ENCODE peak calls at places on chromosomes 4 and X, in eight cellular contexts. V is caudate nucleus, S is AG10803, R is brain pericyte, W is B cell, U is GM10248, N is ascending aorta, J is BJ. T is an unnamed sample.

GRCh38 chr4:2794707-2795557 is 2.0 kb downstream of the SH3BP2 start:
- DNase-seq in N (peak; percentile 79), R (no peak), S (peak; percentile 85), U (no peak), V (no peak), W (no peak), J (no peak), T (no peak)

GRCh38 chr4:1402021-1402515 is 4.2 kb downstream of the NKX1-1 start:
- DNase-seq in N (peak; percentile 35), S (no peak), U (no peak), J (no peak), V (no peak), R (no peak), W (no peak), T (no peak)

GRCh38 chr4:10611673-10612072 is 72.9 kb downstream of the CLNK start:
- DNase-seq in J (peak; percentile 64), R (peak; percentile 41), N (no peak), U (no peak), S (peak; percentile 75), V (no peak), W (no peak), T (peak; percentile 16)

GRCh38 chr4:158094413-158095110 is 78.3 kb downstream of the GASK1B start:
- DNase-seq in J (no peak), S (no peak), N (no peak), W (no peak), V (no peak), U (no peak), R (no peak), T (no peak)

GRCh38 chrX:28312965-28313364 is 274.3 kb upstream of the IL1RAPL1 start:
- DNase-seq in J (no peak), S (no peak), W (no peak), N (no peak), R (no peak), V (no peak), U (no peak), T (no peak)

GRCh38 chrX:123215397-123216089 is 31.5 kb downstream of the GRIA3 start:
- DNase-seq in U (no peak), N (no peak), J (no peak), R (no peak), W (no peak), V (peak; percentile 44), S (no peak), T (no peak)

GRCh38 chrX:15151267-15152196 is 118.4 kb downstream of the ASB9 start:
- DNase-seq in J (no peak), U (no peak), S (no peak), W (no peak), R (no peak), N (no peak), V (no peak), T (no peak)

GRCh38 chr4:41839945-41840854 is 91.7 kb upstream of the PHOX2B start:
- DNase-seq in S (no peak), V (no peak), J (no peak), U (peak; percentile 3), W (no peak), R (no peak), N (no peak), T (no peak)

GRCh38 chrX:69321006-69321655 is 155.9 kb upstream of the PJA1 start:
- DNase-seq in N (no peak), R (no peak), V (no peak), S (no peak), U (no peak), J (no peak), W (no peak), T (no peak)

GRCh38 chrX:2677764-2678163 is 13.3 kb upstream of the CD99 start:
- DNase-seq in W (no peak), J (peak; percentile 93), U (no peak), S (peak; percentile 99), N (peak; percentile 89), R (peak; percentile 84), V (no peak), T (peak; percentile 92)

GRCh38 chr4:127783026-127783769 is 1.1 kb downstream of the HSPA4L start:
- DNase-seq in W (no peak), V (peak; percentile 56), R (no peak), N (peak; percentile 94), U (peak; percentile 52), S (peak; percentile 49), J (no peak), T (no peak)